ENCODE peak calls at places on chromosomes 6 and 20, in seven cellular contexts. S is AG10803; M is adrenal gland; Z is CD8-positive, alpha-beta T cell; E is kidney; X is bronchial epithelial cell; B is fibroblast of pulmonary artery. O is an unnamed sample.
A peak's percentile ranks its signal among the peaks of the same experiment; 100 is the strongest.

GRCh38 chr20:63898882-63899558 is 4.1 kb downstream of the DNAJC5 start:
- DNase-seq in S (no peak), M (peak; percentile 45), Z (no peak), E (no peak), X (no peak), B (no peak), O (no peak)

GRCh38 chr6:111565316-111566221 is 40.1 kb downstream of the TRAF3IP2 start:
- DNase-seq in S (no peak), M (no peak), Z (no peak), E (no peak), X (no peak), B (no peak), O (no peak)

GRCh38 chr6:56794421-56794820 is 151.7 kb upstream of the DST start:
- DNase-seq in S (no peak), M (no peak), Z (no peak), E (no peak), X (peak; percentile 50), B (no peak), O (no peak)

GRCh38 chr6:101011165-101011564 is 130.0 kb upstream of the ASCC3 start:
- DNase-seq in S (no peak), M (no peak), Z (no peak), E (peak; percentile 37), X (peak; percentile 41), B (no peak), O (peak; percentile 55)

GRCh38 chr20:50301712-50302111 is 111.1 kb downstream of the CEBPB start:
- DNase-seq in S (no peak), M (no peak), Z (no peak), E (no peak), X (no peak), B (no peak), O (no peak)

GRCh38 chr6:23272536-23272935 is 703.2 kb downstream of the HDGFL1 start:
- DNase-seq in S (no peak), M (no peak), Z (no peak), E (no peak), X (peak; percentile 18), B (no peak), O (no peak)

GRCh38 chr6:139334791-139335446 is 39.5 kb downstream of the CITED2 start:
- DNase-seq in S (peak; percentile 96), M (no peak), Z (no peak), E (no peak), X (peak; percentile 94), B (peak; percentile 97), O (no peak)

GRCh38 chr20:21391495-21392298 is 5.6 kb downstream of the NKX2-4 start:
- DNase-seq in S (no peak), M (no peak), Z (no peak), E (peak; percentile 60), X (no peak), B (no peak), O (no peak)

GRCh38 chr6:52595000-52595795 is 18.3 kb upstream of the TRAM2 start:
- DNase-seq in S (peak; percentile 82), M (peak; percentile 46), Z (no peak), E (no peak), X (peak; percentile 61), B (peak; percentile 95), O (peak; percentile 61)

GRCh38 chr6:152398316-152398715 is 238.8 kb downstream of the SYNE1 start:
- DNase-seq in S (no peak), M (no peak), Z (no peak), E (no peak), X (no peak), B (no peak), O (no peak)

GRCh38 chr6:152401978-152402377 is 235.2 kb downstream of the SYNE1 start:
- DNase-seq in S (peak; percentile 50), M (peak; percentile 46), Z (no peak), E (no peak), X (peak; percentile 85), B (peak; percentile 25), O (no peak)

GRCh38 chr6:152394303-152394702 is 242.9 kb downstream of the SYNE1 start:
- DNase-seq in S (no peak), M (no peak), Z (no peak), E (no peak), X (no peak), B (no peak), O (no peak)

GRCh38 chr6:152399409-152399808 is 237.8 kb downstream of the SYNE1 start:
- DNase-seq in S (peak; percentile 69), M (no peak), Z (no peak), E (no peak), X (no peak), B (no peak), O (no peak)

GRCh38 chr6:152398993-152399392 is 238.2 kb downstream of the SYNE1 start:
- DNase-seq in S (no peak), M (no peak), Z (no peak), E (no peak), X (no peak), B (no peak), O (no peak)
- H3K4me3 ChIP-seq in S (no peak overlapping the region), M (no peak overlapping the region), Z (no peak overlapping the region), E (no peak overlapping the region), X (no peak overlapping the region), B (no peak overlapping the region), O (no peak overlapping the region)

GRCh38 chr6:84455630-84456029 is 228.2 kb upstream of the CEP162 start:
- DNase-seq in S (no peak), M (no peak), Z (no peak), E (no peak), X (no peak), B (peak; percentile 65), O (no peak)
- TF ChIP-seq CTCF in S (no peak), M (no peak), Z (no peak), E (no peak), X (no peak), B (no peak), O (no peak)

GRCh38 chr20:53081916-53082863 is 110.0 kb downstream of the TSHZ2 start:
- DNase-seq in S (no peak), M (peak; percentile 48), Z (no peak), E (no peak), X (peak; percentile 45), B (no peak), O (no peak)
- H3K4me3 ChIP-seq in S (no peak overlapping the region), M (no peak overlapping the region), Z (no peak overlapping the region), E (no peak overlapping the region), X (no peak overlapping the region), B (no peak overlapping the region), O (no peak overlapping the region)

GRCh38 chr6:45838486-45838885 is 177.2 kb downstream of the CLIC5 start:
- DNase-seq in S (no peak), M (no peak), Z (no peak), E (no peak), X (no peak), B (no peak), O (no peak)

GRCh38 chr6:45838996-45839395 is 176.7 kb downstream of the CLIC5 start:
- DNase-seq in S (no peak), M (no peak), Z (no peak), E (no peak), X (no peak), B (no peak), O (no peak)

GRCh38 chr6:45837541-45838200 is 178.0 kb downstream of the CLIC5 start:
- DNase-seq in S (no peak), M (no peak), Z (no peak), E (no peak), X (no peak), B (no peak), O (no peak)

GRCh38 chr6:45843848-45844521 is 171.7 kb downstream of the CLIC5 start:
- DNase-seq in S (peak; percentile 96), M (no peak), Z (no peak), E (peak; percentile 81), X (no peak), B (no peak), O (no peak)

GRCh38 chr6:45841062-45841461 is 174.6 kb downstream of the CLIC5 start:
- DNase-seq in S (no peak), M (no peak), Z (no peak), E (no peak), X (no peak), B (no peak), O (no peak)
- TF ChIP-seq CTCF in S (no peak), M (no peak), Z (no peak), E (no peak), X (no peak), B (no peak), O (no peak)

GRCh38 chr6:31208506-31208905 is 38.0 kb upstream of the POU5F1 start:
- DNase-seq in S (no peak), M (no peak), Z (no peak), E (no peak), X (no peak), B (no peak), O (no peak)

GRCh38 chr6:31202259-31203166 is 32.0 kb upstream of the POU5F1 start:
- DNase-seq in S (no peak), M (no peak), Z (no peak), E (no peak), X (peak; percentile 84), B (no peak), O (no peak)

GRCh38 chr6:31204751-31205145 is 34.3 kb upstream of the POU5F1 start:
- DNase-seq in S (peak; percentile 28), M (no peak), Z (no peak), E (no peak), X (peak; percentile 38), B (no peak), O (no peak)

GRCh38 chr6:31205638-31206037 is 35.2 kb upstream of the POU5F1 start:
- DNase-seq in S (no peak), M (no peak), Z (no peak), E (no peak), X (no peak), B (no peak), O (peak; percentile 56)

GRCh38 chr6:31203345-31203979 is 33.0 kb upstream of the POU5F1 start:
- DNase-seq in S (no peak), M (no peak), Z (peak; percentile 29), E (no peak), X (peak; percentile 98), B (peak; percentile 26), O (peak; percentile 68)
- H3K4me3 ChIP-seq in S (peak overlapping the region; percentile 62), M (peak overlapping the region; percentile 71), Z (peak overlapping the region; percentile 95), E (peak overlapping the region; percentile 69), X (peak overlapping the region; percentile 32), B (peak overlapping the region; percentile 43), O (peak overlapping the region; percentile 18)

GRCh38 chr20:38242848-38243449 is 17.6 kb downstream of the KIAA1755 start:
- DNase-seq in S (no peak), M (no peak), Z (no peak), E (no peak), X (no peak), B (no peak), O (no peak)
- TF ChIP-seq CTCF in S (peak; percentile 39), M (peak; percentile 8), Z (peak; percentile 9), E (peak; percentile 18), X (peak; percentile 41), B (peak; percentile 50), O (peak; percentile 7)

DNA sequence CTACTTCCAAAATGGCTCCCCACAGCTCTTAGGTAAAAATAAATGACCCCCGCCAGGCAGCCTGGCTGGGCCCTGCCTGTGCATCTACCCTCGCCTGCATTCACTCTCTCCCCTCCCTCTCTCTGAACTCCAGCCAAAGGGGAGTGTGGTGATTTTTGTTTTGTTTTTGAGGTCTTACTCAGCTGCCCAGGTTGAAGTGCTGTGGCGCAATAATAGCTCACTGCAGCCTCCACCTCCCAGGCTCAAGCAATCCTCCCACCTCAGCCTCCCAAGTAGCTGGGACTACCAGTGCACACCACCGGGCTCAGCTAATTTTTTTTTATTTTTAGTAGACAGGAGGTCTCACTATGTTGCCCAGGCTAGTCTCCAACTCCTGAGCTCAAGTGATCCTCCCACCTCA is 15.8 kb downstream of the NFATC2 start:
- DNase-seq in S (no peak), M (no peak), Z (no peak), E (no peak), X (no peak), B (no peak), O (no peak)
- H3K4me3 ChIP-seq in S (no peak overlapping the region), M (no peak overlapping the region), Z (no peak overlapping the region), E (no peak overlapping the region), X (no peak overlapping the region), B (no peak overlapping the region), O (no peak overlapping the region)

GRCh38 chr6:41191569-41191968 is 9.4 kb downstream of the TREML2 start:
- DNase-seq in S (no peak), M (no peak), Z (no peak), E (no peak), X (no peak), B (peak; percentile 41), O (no peak)
- TF ChIP-seq CTCF in S (peak; percentile 28), M (peak; percentile 42), Z (no peak), E (peak; percentile 31), X (peak; percentile 36), B (peak; percentile 56), O (no peak)

O was measured in Peyer's patch.